ENCODE peak calls at places on chromosomes 7 and 10, in ten cellular contexts. One of them, this sample, is unnamed.

GRCh38 chr10:70850097-70850496 is 34.3 kb downstream of the SGPL1 start:
- DNase-seq in iris pigment epithelial cell: no peak
- DNase-seq in stimulated activated CD4-positive, alpha-beta T cell treated with anti-CD3 and anti-CD28 coated beads, Interleukin-12 subunit alpha, Interleukin-12 subunit beta, amount 100 ng/mL, for 4 hours: no peak
- DNase-seq in NB4: no peak
- DNase-seq in kidney epithelial cell: no peak
- DNase-seq in HFFc6: no peak
- DNase-seq in NCI-H146: no peak
- DNase-seq in thoracic aorta: no peak
- DNase-seq in frontal cortex: no peak
- DNase-seq in ovary: no peak
- DNase-seq in this sample: no peak

GRCh38 chr10:80945267-80945880 is 407.7 kb downstream of the SH2D4B start:
- DNase-seq in ovary: no peak
- DNase-seq in HFFc6: no peak
- DNase-seq in kidney epithelial cell: no peak
- DNase-seq in stimulated activated CD4-positive, alpha-beta T cell treated with anti-CD3 and anti-CD28 coated beads, Interleukin-12 subunit alpha, Interleukin-12 subunit beta, amount 100 ng/mL, for 4 hours: no peak
- DNase-seq in frontal cortex: no peak
- DNase-seq in NB4: peak
- DNase-seq in iris pigment epithelial cell: peak
- DNase-seq in thoracic aorta: no peak
- DNase-seq in NCI-H146: no peak
- DNase-seq in this sample: no peak

GRCh38 chr7:21013765-21014502 is 227.2 kb upstream of the SP8 start:
- DNase-seq in thoracic aorta: no peak
- DNase-seq in HFFc6: no peak
- DNase-seq in stimulated activated CD4-positive, alpha-beta T cell treated with anti-CD3 and anti-CD28 coated beads, Interleukin-12 subunit alpha, Interleukin-12 subunit beta, amount 100 ng/mL, for 4 hours: no peak
- DNase-seq in ovary: no peak
- DNase-seq in kidney epithelial cell: no peak
- DNase-seq in NB4: no peak
- DNase-seq in frontal cortex: no peak
- DNase-seq in NCI-H146: no peak
- DNase-seq in iris pigment epithelial cell: no peak
- DNase-seq in this sample: no peak

GRCh38 chr7:118289476-118289875 is 65.0 kb downstream of the ANKRD7 start:
- DNase-seq in stimulated activated CD4-positive, alpha-beta T cell treated with anti-CD3 and anti-CD28 coated beads, Interleukin-12 subunit alpha, Interleukin-12 subunit beta, amount 100 ng/mL, for 4 hours: no peak
- DNase-seq in NCI-H146: no peak
- DNase-seq in HFFc6: no peak
- DNase-seq in iris pigment epithelial cell: no peak
- DNase-seq in thoracic aorta: no peak
- DNase-seq in frontal cortex: no peak
- DNase-seq in ovary: no peak
- DNase-seq in kidney epithelial cell: no peak
- DNase-seq in NB4: peak
- DNase-seq in this sample: no peak

GRCh38 chr7:36967387-36967786 is 243.1 kb upstream of the AOAH start:
- DNase-seq in iris pigment epithelial cell: peak
- DNase-seq in NB4: peak
- DNase-seq in HFFc6: peak
- DNase-seq in frontal cortex: no peak
- DNase-seq in NCI-H146: peak
- DNase-seq in kidney epithelial cell: no peak
- DNase-seq in thoracic aorta: no peak
- DNase-seq in ovary: peak
- DNase-seq in stimulated activated CD4-positive, alpha-beta T cell treated with anti-CD3 and anti-CD28 coated beads, Interleukin-12 subunit alpha, Interleukin-12 subunit beta, amount 100 ng/mL, for 4 hours: no peak
- DNase-seq in this sample: peak

GRCh38 chr7:16918288-16918895 is 36.6 kb upstream of the AGR3 start:
- DNase-seq in thoracic aorta: no peak
- DNase-seq in NB4: peak
- DNase-seq in ovary: no peak
- DNase-seq in stimulated activated CD4-positive, alpha-beta T cell treated with anti-CD3 and anti-CD28 coated beads, Interleukin-12 subunit alpha, Interleukin-12 subunit beta, amount 100 ng/mL, for 4 hours: no peak
- DNase-seq in kidney epithelial cell: no peak
- DNase-seq in iris pigment epithelial cell: peak
- DNase-seq in HFFc6: peak
- DNase-seq in NCI-H146: peak
- DNase-seq in frontal cortex: no peak
- DNase-seq in this sample: peak

GRCh38 chr10:114525368-114525949 is 121.2 kb upstream of the AFAP1L2 start:
- DNase-seq in stimulated activated CD4-positive, alpha-beta T cell treated with anti-CD3 and anti-CD28 coated beads, Interleukin-12 subunit alpha, Interleukin-12 subunit beta, amount 100 ng/mL, for 4 hours: no peak
- DNase-seq in NCI-H146: peak
- DNase-seq in NB4: no peak
- DNase-seq in thoracic aorta: no peak
- DNase-seq in iris pigment epithelial cell: peak
- DNase-seq in ovary: no peak
- DNase-seq in HFFc6: no peak
- DNase-seq in frontal cortex: no peak
- DNase-seq in kidney epithelial cell: no peak
- DNase-seq in this sample: no peak

GRCh38 chr10:77296534-77297369 is 340.9 kb downstream of the KCNMA1 start:
- DNase-seq in iris pigment epithelial cell: no peak
- DNase-seq in frontal cortex: no peak
- DNase-seq in NB4: no peak
- DNase-seq in ovary: no peak
- DNase-seq in kidney epithelial cell: no peak
- DNase-seq in HFFc6: no peak
- DNase-seq in NCI-H146: no peak
- DNase-seq in thoracic aorta: no peak
- DNase-seq in stimulated activated CD4-positive, alpha-beta T cell treated with anti-CD3 and anti-CD28 coated beads, Interleukin-12 subunit alpha, Interleukin-12 subunit beta, amount 100 ng/mL, for 4 hours: no peak
- DNase-seq in this sample: no peak

GRCh38 chr10:69721690-69722310 is 79.9 kb upstream of the COL13A1 start:
- DNase-seq in thoracic aorta: no peak
- DNase-seq in NB4: no peak
- DNase-seq in NCI-H146: no peak
- DNase-seq in frontal cortex: no peak
- DNase-seq in kidney epithelial cell: no peak
- DNase-seq in iris pigment epithelial cell: peak
- DNase-seq in stimulated activated CD4-positive, alpha-beta T cell treated with anti-CD3 and anti-CD28 coated beads, Interleukin-12 subunit alpha, Interleukin-12 subunit beta, amount 100 ng/mL, for 4 hours: no peak
- DNase-seq in HFFc6: peak
- DNase-seq in ovary: no peak
- DNase-seq in this sample: no peak

GRCh38 chr10:50021646-50022045 is 33.4 kb downstream of the AGAP6 start:
- DNase-seq in iris pigment epithelial cell: no peak
- DNase-seq in frontal cortex: no peak
- DNase-seq in stimulated activated CD4-positive, alpha-beta T cell treated with anti-CD3 and anti-CD28 coated beads, Interleukin-12 subunit alpha, Interleukin-12 subunit beta, amount 100 ng/mL, for 4 hours: no peak
- DNase-seq in kidney epithelial cell: no peak
- DNase-seq in NB4: no peak
- DNase-seq in HFFc6: no peak
- DNase-seq in ovary: no peak
- DNase-seq in thoracic aorta: no peak
- DNase-seq in NCI-H146: no peak
- DNase-seq in this sample: no peak

GRCh38 chr7:129698516-129699418 is 87.2 kb downstream of the NRF1 start:
- DNase-seq in ovary: no peak
- DNase-seq in NCI-H146: no peak
- DNase-seq in iris pigment epithelial cell: no peak
- DNase-seq in stimulated activated CD4-positive, alpha-beta T cell treated with anti-CD3 and anti-CD28 coated beads, Interleukin-12 subunit alpha, Interleukin-12 subunit beta, amount 100 ng/mL, for 4 hours: no peak
- DNase-seq in thoracic aorta: no peak
- DNase-seq in frontal cortex: no peak
- DNase-seq in NB4: no peak
- DNase-seq in HFFc6: no peak
- DNase-seq in kidney epithelial cell: no peak
- DNase-seq in this sample: no peak

GRCh38 chr7:131035088-131035770 is 292.4 kb upstream of the MKLN1 start:
- DNase-seq in HFFc6: no peak
- DNase-seq in ovary: no peak
- DNase-seq in stimulated activated CD4-positive, alpha-beta T cell treated with anti-CD3 and anti-CD28 coated beads, Interleukin-12 subunit alpha, Interleukin-12 subunit beta, amount 100 ng/mL, for 4 hours: no peak
- DNase-seq in NB4: no peak
- DNase-seq in frontal cortex: no peak
- DNase-seq in kidney epithelial cell: no peak
- DNase-seq in NCI-H146: no peak
- DNase-seq in iris pigment epithelial cell: no peak
- DNase-seq in thoracic aorta: no peak
- DNase-seq in this sample: no peak

This sample was measured in foreskin fibroblast.